ENCODE peak calls at places on chromosomes 11 and 22, in ten cellular contexts. One of them, this sample, is unnamed.

GRCh38 chr11:130945945-130946344 is 29.7 kb upstream of the SNX19 start:
- DNase-seq in osteocyte: no peak
- DNase-seq in Calu3: no peak
- DNase-seq in CD4-positive, alpha-beta T cell: no peak
- DNase-seq in astrocyte: peak
- DNase-seq in type B pancreatic cell: no peak
- DNase-seq in osteoblast: peak
- DNase-seq in AG04450: peak
- DNase-seq in Peyer's patch: no peak
- DNase-seq in kidney epithelial cell: peak
- DNase-seq in this sample: peak

GRCh38 chr11:125262194-125262824 is 97.8 kb downstream of the PKNOX2 start:
- DNase-seq in osteocyte: no peak
- DNase-seq in CD4-positive, alpha-beta T cell: no peak
- DNase-seq in Calu3: no peak
- DNase-seq in type B pancreatic cell: no peak
- DNase-seq in kidney epithelial cell: no peak
- DNase-seq in AG04450: no peak
- DNase-seq in astrocyte: peak
- DNase-seq in osteoblast: no peak
- DNase-seq in Peyer's patch: no peak
- DNase-seq in this sample: no peak

GRCh38 chr11:12704049-12704448 is 29.8 kb downstream of the TEAD1 start:
- DNase-seq in Calu3: no peak
- DNase-seq in CD4-positive, alpha-beta T cell: no peak
- DNase-seq in osteocyte: no peak
- DNase-seq in kidney epithelial cell: no peak
- DNase-seq in type B pancreatic cell: no peak
- DNase-seq in osteoblast: peak
- DNase-seq in AG04450: peak
- DNase-seq in astrocyte: peak
- DNase-seq in Peyer's patch: no peak
- DNase-seq in this sample: no peak

GRCh38 chr11:95152878-95153856 is 63.5 kb downstream of the ENDOD1 start:
- DNase-seq in AG04450: no peak
- DNase-seq in Peyer's patch: peak
- DNase-seq in CD4-positive, alpha-beta T cell: peak
- DNase-seq in osteoblast: no peak
- DNase-seq in type B pancreatic cell: no peak
- DNase-seq in kidney epithelial cell: no peak
- DNase-seq in Calu3: no peak
- DNase-seq in astrocyte: no peak
- DNase-seq in osteocyte: no peak
- DNase-seq in this sample: no peak

GRCh38 chr11:28899706-28900105 is 791.5 kb downstream of the METTL15 start:
- DNase-seq in Calu3: no peak
- DNase-seq in osteoblast: no peak
- DNase-seq in astrocyte: no peak
- DNase-seq in type B pancreatic cell: no peak
- DNase-seq in AG04450: no peak
- DNase-seq in Peyer's patch: no peak
- DNase-seq in CD4-positive, alpha-beta T cell: no peak
- DNase-seq in kidney epithelial cell: no peak
- DNase-seq in osteocyte: no peak
- DNase-seq in this sample: no peak

GRCh38 chr11:113286509-113287497 is 27.6 kb upstream of the TTC12 start:
- DNase-seq in osteocyte: peak
- DNase-seq in kidney epithelial cell: no peak
- DNase-seq in type B pancreatic cell: no peak
- DNase-seq in Calu3: no peak
- DNase-seq in osteoblast: peak
- DNase-seq in Peyer's patch: no peak
- DNase-seq in AG04450: no peak
- DNase-seq in CD4-positive, alpha-beta T cell: no peak
- DNase-seq in astrocyte: peak
- DNase-seq in this sample: no peak

GRCh38 chr11:111604392-111605009 is 2.3 kb downstream of the SIK2 start:
- DNase-seq in Peyer's patch: no peak
- DNase-seq in osteocyte: no peak
- DNase-seq in CD4-positive, alpha-beta T cell: no peak
- DNase-seq in osteoblast: peak
- DNase-seq in type B pancreatic cell: no peak
- DNase-seq in kidney epithelial cell: no peak
- DNase-seq in astrocyte: peak
- DNase-seq in AG04450: no peak
- DNase-seq in Calu3: peak
- DNase-seq in this sample: no peak

GRCh38 chr22:23408321-23408720 is 171.8 kb downstream of the IGLL1 start:
- DNase-seq in osteocyte: no peak
- DNase-seq in AG04450: no peak
- DNase-seq in Calu3: no peak
- DNase-seq in Peyer's patch: no peak
- DNase-seq in type B pancreatic cell: no peak
- DNase-seq in osteoblast: no peak
- DNase-seq in kidney epithelial cell: no peak
- DNase-seq in CD4-positive, alpha-beta T cell: no peak
- DNase-seq in astrocyte: no peak
- DNase-seq in this sample: no peak

GRCh38 chr11:72782081-72782920 is 11.5 kb downstream of the STARD10 start:
- DNase-seq in Peyer's patch: no peak
- DNase-seq in kidney epithelial cell: no peak
- DNase-seq in osteocyte: no peak
- DNase-seq in Calu3: peak
- DNase-seq in AG04450: no peak
- DNase-seq in type B pancreatic cell: no peak
- DNase-seq in CD4-positive, alpha-beta T cell: no peak
- DNase-seq in astrocyte: no peak
- DNase-seq in osteoblast: peak
- DNase-seq in this sample: no peak

GRCh38 chr11:19727246-19727645 is 14.6 kb downstream of the NAV2 start:
- DNase-seq in AG04450: peak
- DNase-seq in Peyer's patch: no peak
- DNase-seq in kidney epithelial cell: no peak
- DNase-seq in osteoblast: no peak
- DNase-seq in CD4-positive, alpha-beta T cell: no peak
- DNase-seq in type B pancreatic cell: no peak
- DNase-seq in astrocyte: peak
- DNase-seq in osteocyte: no peak
- DNase-seq in Calu3: no peak
- DNase-seq in this sample: no peak

GRCh38 chr11:47928426-47928825 is 51.9 kb upstream of the PTPRJ start:
- DNase-seq in Peyer's patch: no peak
- DNase-seq in AG04450: no peak
- DNase-seq in osteoblast: peak
- DNase-seq in osteocyte: no peak
- DNase-seq in astrocyte: no peak
- DNase-seq in Calu3: no peak
- DNase-seq in CD4-positive, alpha-beta T cell: no peak
- DNase-seq in type B pancreatic cell: no peak
- DNase-seq in kidney epithelial cell: no peak
- DNase-seq in this sample: no peak

GRCh38 chr11:116422976-116423375 is 349.8 kb downstream of the BUD13 start:
- DNase-seq in osteoblast: no peak
- DNase-seq in AG04450: no peak
- DNase-seq in kidney epithelial cell: no peak
- DNase-seq in astrocyte: no peak
- DNase-seq in CD4-positive, alpha-beta T cell: no peak
- DNase-seq in Calu3: no peak
- DNase-seq in type B pancreatic cell: no peak
- DNase-seq in osteocyte: no peak
- DNase-seq in Peyer's patch: no peak
- DNase-seq in this sample: no peak

GRCh38 chr22:46517255-46517761 is 20.1 kb downstream of the CELSR1 start:
- DNase-seq in osteocyte: no peak
- DNase-seq in Peyer's patch: no peak
- DNase-seq in Calu3: no peak
- DNase-seq in osteoblast: peak
- DNase-seq in type B pancreatic cell: peak
- DNase-seq in astrocyte: no peak
- DNase-seq in kidney epithelial cell: no peak
- DNase-seq in AG04450: no peak
- DNase-seq in CD4-positive, alpha-beta T cell: no peak
- DNase-seq in this sample: no peak

GRCh38 chr22:49699928-49700498 is 127.7 kb downstream of the BRD1 start:
- DNase-seq in kidney epithelial cell: no peak
- DNase-seq in Calu3: no peak
- DNase-seq in osteocyte: peak
- DNase-seq in astrocyte: no peak
- DNase-seq in AG04450: no peak
- DNase-seq in Peyer's patch: no peak
- DNase-seq in CD4-positive, alpha-beta T cell: no peak
- DNase-seq in osteoblast: peak
- DNase-seq in type B pancreatic cell: peak
- DNase-seq in this sample: no peak

GRCh38 chr22:35625763-35626162 is 8.6 kb upstream of the MB start:
- DNase-seq in osteocyte: no peak
- DNase-seq in Peyer's patch: no peak
- DNase-seq in kidney epithelial cell: no peak
- DNase-seq in AG04450: no peak
- DNase-seq in astrocyte: no peak
- DNase-seq in Calu3: no peak
- DNase-seq in type B pancreatic cell: no peak
- DNase-seq in osteoblast: no peak
- DNase-seq in CD4-positive, alpha-beta T cell: no peak
- DNase-seq in this sample: no peak

GRCh38 chr22:45125198-45125597 is 38.5 kb upstream of the NUP50 start:
- DNase-seq in astrocyte: peak
- DNase-seq in AG04450: peak
- DNase-seq in osteoblast: peak
- DNase-seq in Calu3: no peak
- DNase-seq in Peyer's patch: no peak
- DNase-seq in type B pancreatic cell: no peak
- DNase-seq in osteocyte: no peak
- DNase-seq in kidney epithelial cell: no peak
- DNase-seq in CD4-positive, alpha-beta T cell: no peak
- DNase-seq in this sample: no peak

GRCh38 chr22:38132794-38133193 is 22.3 kb upstream of the BAIAP2L2 start:
- DNase-seq in Calu3: no peak
- DNase-seq in type B pancreatic cell: no peak
- DNase-seq in Peyer's patch: no peak
- DNase-seq in osteoblast: no peak
- DNase-seq in osteocyte: no peak
- DNase-seq in kidney epithelial cell: no peak
- DNase-seq in AG04450: no peak
- DNase-seq in astrocyte: no peak
- DNase-seq in CD4-positive, alpha-beta T cell: no peak
- DNase-seq in this sample: no peak

GRCh38 chr22:41826001-41826400 is 6.9 kb upstream of the SREBF2 start:
- DNase-seq in CD4-positive, alpha-beta T cell: no peak
- DNase-seq in Peyer's patch: no peak
- DNase-seq in AG04450: no peak
- DNase-seq in kidney epithelial cell: no peak
- DNase-seq in astrocyte: no peak
- DNase-seq in type B pancreatic cell: no peak
- DNase-seq in osteocyte: no peak
- DNase-seq in Calu3: no peak
- DNase-seq in osteoblast: no peak
- DNase-seq in this sample: no peak

GRCh38 chr22:41820447-41820846 is 12.5 kb upstream of the SREBF2 start:
- DNase-seq in osteoblast: no peak
- DNase-seq in Calu3: no peak
- DNase-seq in AG04450: no peak
- DNase-seq in astrocyte: no peak
- DNase-seq in kidney epithelial cell: no peak
- DNase-seq in CD4-positive, alpha-beta T cell: no peak
- DNase-seq in Peyer's patch: no peak
- DNase-seq in osteocyte: no peak
- DNase-seq in type B pancreatic cell: no peak
- DNase-seq in this sample: no peak

GRCh38 chr22:41821449-41822030 is 11.4 kb upstream of the SREBF2 start:
- DNase-seq in type B pancreatic cell: no peak
- DNase-seq in Calu3: no peak
- DNase-seq in CD4-positive, alpha-beta T cell: no peak
- DNase-seq in astrocyte: no peak
- DNase-seq in osteocyte: no peak
- DNase-seq in kidney epithelial cell: no peak
- DNase-seq in AG04450: no peak
- DNase-seq in osteoblast: no peak
- DNase-seq in Peyer's patch: no peak
- DNase-seq in this sample: no peak

GRCh38 chr22:41825376-41825775 is 7.5 kb upstream of the SREBF2 start:
- DNase-seq in kidney epithelial cell: no peak
- DNase-seq in Peyer's patch: no peak
- DNase-seq in astrocyte: peak
- DNase-seq in osteocyte: no peak
- DNase-seq in osteoblast: peak
- DNase-seq in type B pancreatic cell: no peak
- DNase-seq in Calu3: no peak
- DNase-seq in AG04450: no peak
- DNase-seq in CD4-positive, alpha-beta T cell: no peak
- DNase-seq in this sample: no peak

GRCh38 chr22:41822289-41823057 is 10.4 kb upstream of the SREBF2 start:
- DNase-seq in astrocyte: peak
- DNase-seq in osteoblast: peak
- DNase-seq in type B pancreatic cell: no peak
- DNase-seq in Calu3: peak
- DNase-seq in AG04450: no peak
- DNase-seq in kidney epithelial cell: no peak
- DNase-seq in Peyer's patch: no peak
- DNase-seq in CD4-positive, alpha-beta T cell: no peak
- DNase-seq in osteocyte: no peak
- DNase-seq in this sample: no peak
- TF ChIP-seq CTCF in astrocyte: peak
- TF ChIP-seq CTCF in osteoblast: peak
- TF ChIP-seq CTCF in type B pancreatic cell: peak
- TF ChIP-seq CTCF in Calu3: peak
- TF ChIP-seq CTCF in AG04450: peak
- TF ChIP-seq CTCF in kidney epithelial cell: peak
- TF ChIP-seq CTCF in Peyer's patch: peak
- TF ChIP-seq CTCF in CD4-positive, alpha-beta T cell: peak
- TF ChIP-seq CTCF in osteocyte: peak
- TF ChIP-seq CTCF in this sample: no peak

GRCh38 chr11:1478544-1478943 is 8.0 kb downstream of the MOB2 start:
- DNase-seq in astrocyte: no peak
- DNase-seq in AG04450: no peak
- DNase-seq in type B pancreatic cell: no peak
- DNase-seq in Calu3: no peak
- DNase-seq in osteoblast: peak
- DNase-seq in Peyer's patch: no peak
- DNase-seq in CD4-positive, alpha-beta T cell: no peak
- DNase-seq in kidney epithelial cell: no peak
- DNase-seq in osteocyte: no peak
- DNase-seq in this sample: no peak
- TF ChIP-seq CTCF in astrocyte: no peak
- TF ChIP-seq CTCF in AG04450: no peak
- TF ChIP-seq CTCF in type B pancreatic cell: no peak
- TF ChIP-seq CTCF in Calu3: no peak
- TF ChIP-seq CTCF in osteoblast: no peak
- TF ChIP-seq CTCF in Peyer's patch: no peak
- TF ChIP-seq CTCF in CD4-positive, alpha-beta T cell: no peak
- TF ChIP-seq CTCF in kidney epithelial cell: no peak
- TF ChIP-seq CTCF in osteocyte: no peak
- TF ChIP-seq CTCF in this sample: no peak

GRCh38 chr22:39927544-39927943 is 26.7 kb downstream of the GRAP2 start:
- DNase-seq in type B pancreatic cell: no peak
- DNase-seq in astrocyte: no peak
- DNase-seq in CD4-positive, alpha-beta T cell: no peak
- DNase-seq in Peyer's patch: no peak
- DNase-seq in osteoblast: no peak
- DNase-seq in kidney epithelial cell: no peak
- DNase-seq in osteocyte: no peak
- DNase-seq in Calu3: no peak
- DNase-seq in AG04450: no peak
- DNase-seq in this sample: no peak
- TF ChIP-seq CTCF in type B pancreatic cell: peak
- TF ChIP-seq CTCF in astrocyte: no peak
- TF ChIP-seq CTCF in CD4-positive, alpha-beta T cell: no peak
- TF ChIP-seq CTCF in Peyer's patch: no peak
- TF ChIP-seq CTCF in osteoblast: no peak
- TF ChIP-seq CTCF in kidney epithelial cell: no peak
- TF ChIP-seq CTCF in osteocyte: no peak
- TF ChIP-seq CTCF in Calu3: peak
- TF ChIP-seq CTCF in AG04450: peak
- TF ChIP-seq CTCF in this sample: no peak

GRCh38 chr11:10659339-10660216 is 34.0 kb downstream of the IRAG1 start:
- DNase-seq in Peyer's patch: no peak
- DNase-seq in AG04450: peak
- DNase-seq in Calu3: peak
- DNase-seq in type B pancreatic cell: no peak
- DNase-seq in kidney epithelial cell: peak
- DNase-seq in CD4-positive, alpha-beta T cell: no peak
- DNase-seq in osteoblast: no peak
- DNase-seq in osteocyte: no peak
- DNase-seq in astrocyte: peak
- DNase-seq in this sample: no peak
- TF ChIP-seq CTCF in Peyer's patch: no peak
- TF ChIP-seq CTCF in AG04450: no peak
- TF ChIP-seq CTCF in Calu3: no peak
- TF ChIP-seq CTCF in type B pancreatic cell: no peak
- TF ChIP-seq CTCF in kidney epithelial cell: no peak
- TF ChIP-seq CTCF in CD4-positive, alpha-beta T cell: no peak
- TF ChIP-seq CTCF in osteoblast: no peak
- TF ChIP-seq CTCF in osteocyte: no peak
- TF ChIP-seq CTCF in astrocyte: no peak
- TF ChIP-seq CTCF in this sample: no peak

This sample was measured in omental fat pad.